ENCODE peak calls at places on chromosomes 6 and 20, in five cellular contexts. R, Y, Z, W and O are unnamed samples.

GRCh38 chr6:139766796-139767195 is 392.3 kb upstream of the CITED2 start:
- DNase-seq in R (no peak), Y (no peak), Z (no peak), W (no peak), O (no peak)

GRCh38 chr20:22717466-22717865 is 133.1 kb upstream of the FOXA2 start:
- DNase-seq in R (no peak), Y (peak), Z (no peak), W (no peak), O (no peak)

GRCh38 chr20:2812189-2812588 is 2.6 kb upstream of the C20orf141 start:
- DNase-seq in R (no peak), Y (no peak), Z (no peak), W (no peak), O (no peak)

GRCh38 chr6:6674872-6675271 is 86.4 kb downstream of the LY86 start:
- DNase-seq in R (no peak), Y (no peak), Z (no peak), W (no peak), O (no peak)

GRCh38 chr20:2756056-2756611 is 44.3 kb downstream of the CPXM1 start:
- DNase-seq in R (no peak), Y (no peak), Z (no peak), W (no peak), O (no peak)

GRCh38 chr6:27407153-27407814 is 18.7 kb downstream of the ZNF391 start:
- DNase-seq in R (no peak), Y (no peak), Z (no peak), W (no peak), O (no peak)

GRCh38 chr20:58454460-58454859 is 60.7 kb downstream of the APCDD1L start:
- DNase-seq in R (no peak), Y (no peak), Z (no peak), W (no peak), O (no peak)

GRCh38 chr6:170094686-170095272 is 196.1 kb downstream of the DLL1 start:
- DNase-seq in R (no peak), Y (peak), Z (no peak), W (no peak), O (no peak)

GRCh38 chr20:59013959-59014608 is 5.1 kb upstream of the TUBB1 start:
- DNase-seq in R (no peak), Y (no peak), Z (peak), W (peak), O (no peak)

GRCh38 chr6:158512809-158513208 is 47.1 kb upstream of the TMEM181 start:
- DNase-seq in R (no peak), Y (no peak), Z (no peak), W (no peak), O (no peak)

GRCh38 chr20:3041818-3042504 is 1.5 kb upstream of the GNRH2 start:
- DNase-seq in R (no peak), Y (no peak), Z (no peak), W (no peak), O (peak)

GRCh38 chr6:156773935-156774871 is 3.0 kb upstream of the ARID1B start:
- DNase-seq in R (no peak), Y (peak), Z (no peak), W (no peak), O (no peak)

GRCh38 chr20:3701061-3701998 is 11.1 kb downstream of the SIGLEC1 start:
- DNase-seq in R (no peak), Y (no peak), Z (no peak), W (no peak), O (no peak)

GRCh38 chr6:42367353-42368011 is 84.2 kb downstream of the TRERF1 start:
- DNase-seq in R (no peak), Y (no peak), Z (peak), W (peak), O (no peak)

GRCh38 chr20:37397076-37397953 is 51.4 kb downstream of the SRC start:
- DNase-seq in R (no peak), Y (peak), Z (no peak), W (no peak), O (no peak)

GRCh38 chr20:20480689-20481088 is 112.8 kb downstream of the INSM1 start:
- DNase-seq in R (no peak), Y (no peak), Z (no peak), W (no peak), O (no peak)

GRCh38 chr6:90849686-90850085 is 262.8 kb upstream of the MAP3K7 start:
- DNase-seq in R (no peak), Y (no peak), Z (no peak), W (no peak), O (no peak)

GRCh38 chr20:45842169-45842812 is 8.7 kb downstream of the SNX21 start:
- DNase-seq in R (no peak), Y (no peak), Z (no peak), W (no peak), O (no peak)

GRCh38 chr6:87487555-87487954 is 14.8 kb downstream of the SLC35A1 start:
- DNase-seq in R (no peak), Y (no peak), Z (no peak), W (no peak), O (no peak)

GRCh38 chr20:55038684-55039083 is 563.3 kb downstream of the DOK5 start:
- DNase-seq in R (no peak), Y (no peak), Z (no peak), W (no peak), O (no peak)

GRCh38 chr6:27188885-27189418 is 58.5 kb upstream of the PRSS16 start:
- DNase-seq in R (peak), Y (peak), Z (peak), W (peak), O (peak)

GRCh38 chr6:7827142-7827541 is 83.4 kb downstream of the TXNDC5 start:
- DNase-seq in R (no peak), Y (peak), Z (no peak), W (no peak), O (no peak)

GRCh38 chr6:26088344-26088743 is 1.1 kb downstream of the HFE start:
- DNase-seq in R (peak), Y (peak), Z (no peak), W (no peak), O (no peak)

GRCh38 chr6:122788208-122788607 is 850 bp upstream of the SMPDL3A start:
- DNase-seq in R (no peak), Y (no peak), Z (no peak), W (no peak), O (no peak)

GRCh38 chr6:153994004-153994403 is 45.0 kb upstream of the OPRM1 start:
- DNase-seq in R (no peak), Y (no peak), Z (no peak), W (no peak), O (no peak)

GRCh38 chr6:148935705-148936306 is 189.0 kb downstream of the UST start:
- DNase-seq in R (no peak), Y (no peak), Z (no peak), W (no peak), O (no peak)

GRCh38 chr6:129235167-129236072 is 352.5 kb downstream of the LAMA2 start:
- DNase-seq in R (no peak), Y (no peak), Z (no peak), W (no peak), O (no peak)

GRCh38 chr20:2799688-2800589 is 488 bp downstream of the CPXM1 start:
- DNase-seq in R (peak), Y (peak), Z (no peak), W (no peak), O (no peak)

GRCh38 chr6:84581494-84582259 is 182.7 kb downstream of the TBX18 start:
- DNase-seq in R (no peak), Y (no peak), Z (no peak), W (no peak), O (no peak)

GRCh38 chr6:17291778-17292177 is 10.6 kb downstream of the RBM24 start:
- DNase-seq in R (peak), Y (no peak), Z (no peak), W (no peak), O (no peak)

GRCh38 chr6:36066817-36067216 is 39.2 kb downstream of the MAPK14 start:
- DNase-seq in R (no peak), Y (no peak), Z (no peak), W (no peak), O (no peak)

GRCh38 chr6:111276335-111276734 is 189.0 kb downstream of the SLC16A10 start:
- DNase-seq in R (no peak), Y (no peak), Z (no peak), W (no peak), O (no peak)